ENCODE peak calls at places on chromosomes 2 and 18, in eight cellular contexts. X is kidney, K is uterus, N is A549, R is mammary epithelial cell, O is neural progenitor cell, V is right lobe of liver, M is psoas muscle. Q is an unnamed sample.

GRCh38 chr2:206855585-206856433 is 83.5 kb upstream of the CPO start:
- DNase-seq in X (no peak), K (no peak), N (no peak), R (no peak), O (no peak), V (no peak), M (no peak), Q (no peak)

GRCh38 chr2:37375721-37376399 is 31.4 kb downstream of the QPCT start:
- DNase-seq in X (no peak), K (no peak), N (no peak), R (no peak), O (no peak), V (no peak), M (no peak), Q (no peak)

GRCh38 chr2:240480834-240481623 is 45.6 kb downstream of the GPC1 start:
- DNase-seq in X (no peak), K (no peak), N (no peak), R (no peak), O (no peak), V (peak), M (no peak), Q (no peak)

GRCh38 chr2:28608061-28608828 is 112.4 kb downstream of the PLB1 start:
- DNase-seq in X (no peak), K (no peak), N (no peak), R (no peak), O (peak), V (peak), M (peak), Q (no peak)

GRCh38 chr2:170369894-170370293 is 191.9 kb downstream of the MYO3B start:
- DNase-seq in X (no peak), K (no peak), N (peak), R (peak), O (peak), V (no peak), M (no peak), Q (peak)

GRCh38 chr2:160064916-160065315 is 2.5 kb upstream of the PLA2R1 start:
- DNase-seq in X (no peak), K (no peak), N (no peak), R (no peak), O (no peak), V (no peak), M (no peak), Q (no peak)

GRCh38 chr2:130376433-130377293 is 20.8 kb downstream of the PTPN18 start:
- DNase-seq in X (peak), K (no peak), N (no peak), R (no peak), O (no peak), V (no peak), M (no peak), Q (no peak)

GRCh38 chr18:47284691-47285370 is 33.4 kb upstream of the SKOR2 start:
- DNase-seq in X (no peak), K (no peak), N (no peak), R (no peak), O (no peak), V (no peak), M (no peak), Q (no peak)

GRCh38 chr2:109382236-109382930 is 231.4 kb downstream of the SEPTIN10 start:
- DNase-seq in X (peak), K (peak), N (no peak), R (no peak), O (no peak), V (no peak), M (peak), Q (no peak)

GRCh38 chr2:98445708-98446577 is 1.3 kb downstream of the INPP4A start:
- DNase-seq in X (no peak), K (no peak), N (no peak), R (no peak), O (no peak), V (no peak), M (no peak), Q (peak)

GRCh38 chr2:31297751-31298150 is 63.8 kb downstream of the EHD3 start:
- DNase-seq in X (no peak), K (no peak), N (peak), R (peak), O (no peak), V (no peak), M (no peak), Q (peak)

GRCh38 chr2:168607992-168608391 is 151.9 kb downstream of the CERS6 start:
- DNase-seq in X (no peak), K (no peak), N (no peak), R (peak), O (no peak), V (no peak), M (no peak), Q (peak)

GRCh38 chr18:47397671-47398319 is 146.3 kb upstream of the SKOR2 start:
- DNase-seq in X (no peak), K (no peak), N (peak), R (no peak), O (peak), V (no peak), M (no peak), Q (no peak)

GRCh38 chr18:71597219-71597618 is 946.9 kb downstream of the CBLN2 start:
- DNase-seq in X (no peak), K (no peak), N (no peak), R (no peak), O (no peak), V (no peak), M (no peak), Q (no peak)

GRCh38 chr2:174633621-174633927 is 36.0 kb upstream of the WIPF1 start:
- DNase-seq in X (no peak), K (peak), N (no peak), R (no peak), O (peak), V (no peak), M (no peak), Q (no peak)

GRCh38 chr2:112622528-112622849 is 23.2 kb upstream of the SLC20A1 start:
- DNase-seq in X (no peak), K (no peak), N (no peak), R (peak), O (no peak), V (no peak), M (no peak), Q (peak)

GRCh38 chr18:36769611-36770314 is 59.0 kb downstream of the TPGS2 start:
- DNase-seq in X (no peak), K (no peak), N (peak), R (no peak), O (peak), V (no peak), M (peak), Q (no peak)

DNA sequence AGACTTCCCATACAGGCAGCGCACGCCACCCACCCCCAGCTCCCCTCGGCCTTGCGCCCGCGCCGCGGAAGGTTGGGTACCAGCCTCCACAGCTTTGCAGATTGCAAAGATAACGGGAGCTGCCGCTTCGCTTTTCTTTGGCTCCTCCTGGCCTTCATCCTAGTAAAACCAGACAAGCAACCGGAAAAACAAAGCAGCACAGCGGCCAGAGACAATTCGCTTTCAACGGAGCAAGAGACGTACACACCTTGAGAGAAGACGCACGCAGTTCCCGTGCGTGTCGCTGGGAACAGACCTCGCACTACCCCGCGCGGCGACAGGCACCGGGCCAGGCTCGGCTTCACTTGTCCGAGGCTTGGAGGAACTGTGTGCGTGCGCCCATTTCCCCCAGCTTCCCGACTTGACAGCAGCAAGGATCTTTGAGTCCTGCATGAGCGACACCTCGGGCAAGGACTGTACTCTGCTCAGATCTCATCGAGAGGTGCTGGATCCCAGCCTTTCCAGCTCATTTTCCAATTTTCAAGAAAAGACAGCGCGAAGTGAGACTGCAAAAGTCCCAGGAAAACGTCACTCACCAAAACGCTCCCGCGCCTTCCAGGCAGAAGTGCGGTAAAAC is 964 bp downstream of the ZBTB7C start:
- DNase-seq in X (no peak), K (no peak), N (no peak), R (no peak), O (peak), V (no peak), M (peak), Q (no peak)
- H3K4me3 ChIP-seq in X (peak), K (peak), N (peak), R (peak), O (peak), V (peak), M (peak), Q (peak)

GRCh38 chr2:54763636-54764291 is 40.3 kb downstream of the EML6 start:
- DNase-seq in X (no peak), K (no peak), N (peak), R (no peak), O (peak), V (no peak), M (no peak), Q (no peak)
- TF ChIP-seq CTCF in X (no peak), K (no peak), N (peak), R (peak), O (peak), V (no peak), M (no peak), Q (peak)

DNA sequence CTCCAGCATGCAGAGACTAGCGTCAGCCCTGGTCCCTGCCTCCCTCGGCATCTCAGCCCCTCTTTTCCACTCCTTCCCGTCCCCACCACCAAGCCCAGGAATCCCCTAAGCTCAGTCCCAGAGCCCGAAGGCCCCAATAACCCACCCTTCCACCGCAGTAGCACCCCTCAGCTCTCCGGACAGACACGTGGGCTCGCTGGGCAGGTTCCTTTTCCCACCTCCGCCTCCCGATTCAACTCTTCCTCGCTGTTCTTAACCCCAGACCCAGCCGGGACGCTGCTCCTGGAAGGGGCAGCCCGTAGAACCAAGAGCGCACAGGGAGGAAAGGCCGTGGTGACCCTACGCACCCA is 1.4 kb downstream of the IHH start:
- DNase-seq in X (no peak), K (no peak), N (no peak), R (no peak), O (peak), V (no peak), M (no peak), Q (no peak)
- H3K4me3 ChIP-seq in X (peak), K (no peak), N (peak), R (no peak), O (no peak), V (peak), M (peak), Q (no peak)

DNA sequence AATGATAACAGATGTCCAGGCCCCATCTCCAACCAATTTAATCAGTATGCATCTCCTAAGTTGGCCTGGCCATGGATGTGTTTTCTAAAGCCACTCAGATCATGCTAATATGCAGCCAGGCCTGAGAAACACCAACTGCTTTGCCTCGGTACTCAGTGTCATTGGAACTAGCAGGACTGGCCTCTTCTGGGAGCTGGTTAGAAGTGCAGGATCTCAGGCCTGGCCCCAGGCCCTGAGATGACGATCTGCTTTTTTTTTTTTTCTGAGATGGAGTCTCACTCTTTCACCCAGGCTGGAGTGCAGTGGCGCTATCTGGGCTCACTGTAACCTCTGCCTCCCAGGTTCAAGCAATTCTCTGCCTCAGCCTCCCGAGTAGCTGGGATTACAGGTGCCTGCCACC is 69.1 kb downstream of the IRS1 start:
- DNase-seq in X (no peak), K (no peak), N (no peak), R (no peak), O (peak), V (peak), M (peak), Q (no peak)
- TF ChIP-seq CTCF in X (no peak), K (no peak), N (no peak), R (peak), O (peak), V (peak), M (peak), Q (no peak)

GRCh38 chr2:151973013-151973900 is 125.6 kb downstream of the CACNB4 start:
- DNase-seq in X (no peak), K (no peak), N (no peak), R (no peak), O (peak), V (no peak), M (no peak), Q (no peak)
- H3K4me3 ChIP-seq in X (no peak), K (no peak), N (no peak), R (no peak), O (peak), V (no peak), M (no peak), Q (no peak)

GRCh38 chr2:145755019-145755837 is 1235.3 kb upstream of the ZEB2 start:
- DNase-seq in X (no peak), K (no peak), N (no peak), R (no peak), O (no peak), V (no peak), M (no peak), Q (no peak)

GRCh38 chr2:145760781-145761649 is 1241.1 kb upstream of the ZEB2 start:
- DNase-seq in X (no peak), K (no peak), N (no peak), R (peak), O (peak), V (no peak), M (no peak), Q (peak)

GRCh38 chr2:145757503-145758290 is 1237.8 kb upstream of the ZEB2 start:
- DNase-seq in X (no peak), K (no peak), N (no peak), R (peak), O (no peak), V (no peak), M (no peak), Q (peak)

GRCh38 chr2:145764631-145765030 is 1244.7 kb upstream of the ZEB2 start:
- DNase-seq in X (peak), K (peak), N (no peak), R (no peak), O (no peak), V (no peak), M (peak), Q (no peak)

DNA sequence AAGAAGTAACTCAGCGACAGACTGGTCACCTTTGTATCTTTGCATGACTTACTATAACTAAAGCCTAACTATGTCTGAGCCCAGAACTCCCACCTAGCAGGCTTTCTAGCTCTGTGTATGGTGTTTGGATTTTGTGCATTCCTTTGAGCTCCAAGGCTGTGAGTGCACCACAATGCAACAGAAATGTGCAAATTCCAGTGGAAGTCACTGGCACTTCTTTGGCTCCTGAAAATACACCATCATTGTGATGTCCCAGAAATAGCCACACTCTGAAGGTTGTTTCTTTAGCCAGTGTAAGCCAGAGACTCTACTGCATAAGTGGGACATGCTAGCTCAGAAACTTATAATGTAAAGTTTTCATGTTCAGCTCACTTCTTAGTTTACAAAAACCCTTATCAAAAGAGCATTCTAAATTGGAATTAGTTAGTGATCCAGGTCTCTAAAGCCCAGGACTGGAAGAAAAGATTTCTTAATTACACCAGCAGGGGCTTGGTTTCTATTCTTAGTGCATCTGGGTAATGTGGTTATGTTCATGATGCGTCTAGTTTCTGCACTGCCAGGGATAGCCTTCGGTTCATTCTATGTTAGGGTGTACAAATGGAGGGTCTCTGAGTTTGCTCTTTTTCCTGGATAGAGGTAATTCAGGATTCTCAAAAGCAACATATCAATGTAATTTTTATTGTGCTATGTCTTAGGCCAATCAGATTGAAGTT is 1239.5 kb upstream of the ZEB2 start:
- DNase-seq in X (no peak), K (no peak), N (no peak), R (no peak), O (peak), V (no peak), M (no peak), Q (no peak)
- TF ChIP-seq CTCF in X (no peak), K (no peak), N (no peak), R (no peak), O (no peak), V (no peak), M (no peak), Q (no peak)

GRCh38 chr18:49020129-49020528 is 69.4 kb upstream of the SMAD7 start:
- DNase-seq in X (peak), K (no peak), N (no peak), R (no peak), O (no peak), V (no peak), M (peak), Q (no peak)

GRCh38 chr18:49020621-49021021 is 69.9 kb upstream of the SMAD7 start:
- DNase-seq in X (peak), K (no peak), N (no peak), R (peak), O (no peak), V (no peak), M (peak), Q (peak)

GRCh38 chr18:49019446-49020045 is 68.8 kb upstream of the SMAD7 start:
- DNase-seq in X (no peak), K (no peak), N (no peak), R (no peak), O (no peak), V (no peak), M (no peak), Q (peak)

GRCh38 chr18:49021433-49022129 is 70.8 kb upstream of the SMAD7 start:
- DNase-seq in X (peak), K (no peak), N (no peak), R (peak), O (peak), V (no peak), M (peak), Q (peak)

DNA sequence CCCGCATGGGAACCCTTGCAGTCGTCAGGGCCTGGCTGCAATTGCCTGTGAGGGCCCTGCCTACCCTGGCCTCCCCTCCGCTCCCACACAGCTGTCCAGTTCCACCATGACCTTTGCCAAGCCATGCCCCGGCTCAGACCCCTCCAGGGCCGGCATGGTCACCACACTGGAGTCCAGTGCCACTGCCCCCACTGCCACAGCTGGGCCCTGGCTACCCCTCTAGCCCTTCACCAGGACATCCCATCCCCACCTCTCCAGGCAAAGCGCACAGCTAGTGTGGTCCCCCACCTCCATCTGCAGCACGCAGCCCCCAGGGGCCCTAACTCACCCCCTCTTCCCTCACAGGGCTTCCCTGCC is 70.3 kb upstream of the SMAD7 start:
- DNase-seq in X (no peak), K (no peak), N (no peak), R (no peak), O (no peak), V (no peak), M (peak), Q (no peak)
- H3K4me3 ChIP-seq in X (no peak), K (no peak), N (no peak), R (no peak), O (no peak), V (no peak), M (no peak), Q (peak)

GRCh38 chr2:12173271-12173942 is 427.0 kb downstream of the LPIN1 start:
- DNase-seq in X (no peak), K (no peak), N (no peak), R (no peak), O (no peak), V (no peak), M (no peak), Q (peak)
- TF ChIP-seq CTCF in X (no peak), K (no peak), N (no peak), R (peak), O (peak), V (peak), M (no peak), Q (peak)

GRCh38 chr18:48931680-48932461 is 18.9 kb downstream of the SMAD7 start:
- DNase-seq in X (no peak), K (no peak), N (no peak), R (no peak), O (no peak), V (no peak), M (no peak), Q (no peak)
- H3K4me3 ChIP-seq in X (no peak), K (no peak), N (peak), R (no peak), O (no peak), V (no peak), M (no peak), Q (no peak)